ENCODE peak calls at places on chromosomes 6 and 20, in ten cellular contexts. M is esophagus squamous epithelium, B is fibroblast of lung, O is heart left ventricle, Z is mammary epithelial cell, W is body of pancreas, L is psoas muscle, C is A549, G is testis, A is tibial nerve. U is an unnamed sample.

GRCh38 chr20:25053207-25054132 is 4.5 kb downstream of the ACSS1 start:
- DNase-seq in O (no peak), A (peak; percentile 48), W (no peak), C (no peak), M (no peak), Z (no peak), B (peak; percentile 51), G (peak; percentile 78), L (peak; percentile 63), U (no peak)

GRCh38 chr20:16819483-16819882 is 71.3 kb downstream of the OTOR start:
- DNase-seq in C (no peak), O (no peak), B (no peak), A (no peak), G (no peak), Z (peak; percentile 3), L (no peak), W (no peak), M (no peak), U (no peak)

GRCh38 chr6:89826029-89826528 is 3.6 kb upstream of the CASP8AP2 start:
- DNase-seq in W (no peak), O (no peak), G (no peak), A (no peak), Z (no peak), L (no peak), M (no peak), C (no peak), B (peak; percentile 35), U (no peak)

GRCh38 chr20:3238616-3239025 is 369 bp downstream of the SLC4A11 start:
- DNase-seq in B (no peak), W (no peak), A (no peak), M (no peak), C (peak; percentile 59), G (peak; percentile 23), O (no peak), L (no peak), Z (peak; percentile 67), U (no peak)

GRCh38 chr20:47800619-47801018 is 15.3 kb upstream of the SULF2 start:
- DNase-seq in Z (no peak), C (no peak), A (no peak), L (no peak), G (no peak), W (no peak), O (no peak), M (no peak), B (no peak), U (no peak)

GRCh38 chr6:132888701-132889100 is 74.3 kb downstream of the RPS12 start:
- DNase-seq in O (no peak), Z (no peak), B (peak; percentile 58), C (no peak), M (no peak), L (no peak), W (no peak), A (no peak), G (no peak), U (no peak)

GRCh38 chr6:11482616-11483015 is 54.9 kb upstream of the TMEM170B start:
- DNase-seq in O (no peak), B (no peak), W (no peak), A (no peak), L (no peak), G (no peak), M (no peak), Z (no peak), C (no peak), U (no peak)

GRCh38 chr6:160070427-160070826 is 51.2 kb upstream of the SLC22A1 start:
- DNase-seq in B (no peak), A (no peak), M (no peak), C (no peak), O (no peak), Z (no peak), W (no peak), L (no peak), G (no peak), U (no peak)

GRCh38 chr6:56808871-56809359 is 146.0 kb upstream of the BEND6 start:
- DNase-seq in A (no peak), M (no peak), G (no peak), L (peak; percentile 20), O (no peak), B (no peak), C (peak; percentile 21), Z (peak; percentile 91), W (no peak), U (no peak)
- H3K4me1 ChIP-seq in A (peaks cover 15% of the 10 kb centered on the region), M (no peaks in the 10 kb centered on the region), G (no peaks in the 10 kb centered on the region), L (peaks cover 77% of the 10 kb centered on the region), O (peaks cover 42% of the 10 kb centered on the region), B (peaks cover 11% of the 10 kb centered on the region), C (peaks cover 75% of the 10 kb centered on the region), Z (peaks cover 18% of the 10 kb centered on the region), W (no peaks in the 10 kb centered on the region), U (peaks cover 24% of the 10 kb centered on the region)

GRCh38 chr6:46637933-46638332 is 14.7 kb downstream of the CYP39A1 start:
- DNase-seq in G (no peak), Z (no peak), A (no peak), L (no peak), M (no peak), C (no peak), O (no peak), B (no peak), W (no peak), U (no peak)

GRCh38 chr6:46638650-46639049 is 14.0 kb downstream of the CYP39A1 start:
- DNase-seq in Z (peak; percentile 82), G (no peak), C (no peak), W (no peak), L (no peak), M (no peak), B (no peak), O (no peak), A (no peak), U (no peak)

GRCh38 chr6:46632053-46632452 is 20.6 kb downstream of the CYP39A1 start:
- DNase-seq in B (no peak), W (no peak), L (no peak), G (no peak), A (no peak), Z (no peak), C (no peak), O (no peak), M (no peak), U (no peak)

GRCh38 chr6:46637145-46637544 is 15.5 kb downstream of the CYP39A1 start:
- DNase-seq in C (no peak), W (no peak), Z (peak; percentile 92), A (no peak), O (no peak), L (no peak), B (peak; percentile 94), M (no peak), G (no peak), U (no peak)

DNA sequence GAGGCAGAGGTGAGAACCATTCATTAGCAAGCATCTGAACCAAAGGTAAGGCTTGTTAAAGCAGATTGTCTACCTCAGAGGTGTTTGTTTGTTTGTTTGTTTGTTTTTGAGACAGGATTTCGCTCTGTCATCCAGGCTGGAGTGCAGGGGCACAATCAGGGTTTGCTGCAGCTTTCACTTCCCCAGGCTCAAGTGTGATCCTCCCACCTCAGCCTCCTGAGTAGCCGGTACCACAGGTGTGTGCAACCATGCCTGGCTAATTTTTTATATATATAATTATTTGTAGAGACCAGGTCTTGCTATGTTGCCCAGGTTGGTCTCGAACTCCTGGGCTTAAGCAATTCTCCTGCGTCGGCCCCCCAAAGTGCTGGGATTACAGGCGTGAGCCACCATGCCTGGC is 17.2 kb downstream of the CYP39A1 start:
- DNase-seq in B (no peak), Z (no peak), W (no peak), M (no peak), C (no peak), L (no peak), G (no peak), O (no peak), A (no peak), U (no peak)
- H3K4me1 ChIP-seq in B (no peaks in the 10 kb centered on the region), Z (peaks cover 24% of the 10 kb centered on the region), W (no peaks in the 10 kb centered on the region), M (peaks cover 5% of the 10 kb centered on the region), C (peaks cover 13% of the 10 kb centered on the region), L (no peaks in the 10 kb centered on the region), G (no peaks in the 10 kb centered on the region), O (no peaks in the 10 kb centered on the region), A (no peaks in the 10 kb centered on the region), U (peaks cover 18% of the 10 kb centered on the region)

DNA sequence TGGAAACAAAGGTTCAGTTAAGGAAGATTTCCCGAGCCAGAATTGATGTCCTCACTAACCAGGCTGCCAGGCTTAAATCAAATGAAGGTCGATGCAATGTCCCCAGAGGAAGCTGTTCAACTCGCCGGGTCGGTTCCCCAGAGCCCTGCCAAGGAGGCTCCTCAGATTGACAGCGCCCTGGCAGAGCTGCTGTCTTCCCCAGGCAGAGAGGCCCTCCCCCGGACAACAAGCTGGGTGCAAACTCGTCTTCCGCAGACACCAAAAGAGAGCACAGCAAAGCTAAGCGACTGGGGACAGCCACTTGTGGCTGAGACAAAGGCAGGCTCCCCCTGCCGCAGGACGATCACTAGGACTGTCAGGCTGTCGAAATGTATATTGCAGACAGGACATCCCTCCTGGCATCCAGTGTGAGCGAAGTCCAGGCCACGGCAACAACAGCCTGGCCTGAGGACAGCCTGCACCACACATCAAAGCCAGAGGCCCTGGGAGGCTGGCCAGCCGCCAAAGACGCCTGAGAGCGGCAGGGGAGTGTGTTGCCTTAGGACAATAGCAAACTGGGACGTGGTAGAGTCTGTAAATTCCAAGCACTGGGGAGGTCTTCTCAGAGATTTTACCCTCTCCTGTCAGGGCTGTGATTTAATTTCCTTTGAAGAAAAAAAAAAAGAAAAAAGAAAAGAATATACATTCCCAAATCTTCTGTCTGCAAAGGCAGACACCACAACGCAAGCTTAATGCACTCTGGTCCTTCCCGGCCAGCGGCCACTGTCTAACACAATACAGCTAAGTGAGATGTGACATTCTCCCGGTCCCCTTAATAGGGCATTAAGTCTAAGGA is 99.1 kb downstream of the HIVEP2 start:
- DNase-seq in G (peak; percentile 89), Z (peak; percentile 64), O (peak; percentile 96), L (peak; percentile 88), M (no peak), A (peak; percentile 50), C (no peak), W (peak; percentile 87), B (peak; percentile 74), U (no peak)
- H3K4me1 ChIP-seq in G (peaks cover 19% of the 10 kb centered on the region), Z (peaks cover 51% of the 10 kb centered on the region), O (peaks cover 86% of the 10 kb centered on the region), L (peaks cover 83% of the 10 kb centered on the region), M (peaks cover 82% of the 10 kb centered on the region), A (peaks cover 33% of the 10 kb centered on the region), C (peaks cover 54% of the 10 kb centered on the region), W (peaks cover 31% of the 10 kb centered on the region), B (peaks cover 29% of the 10 kb centered on the region), U (peaks cover 53% of the 10 kb centered on the region)

GRCh38 chr6:144350176-144350575 is 65.0 kb downstream of the UTRN start:
- DNase-seq in M (no peak), W (no peak), Z (no peak), L (no peak), A (no peak), O (no peak), B (no peak), G (no peak), C (no peak), U (no peak)

GRCh38 chr6:144349690-144350132 is 64.6 kb downstream of the UTRN start:
- DNase-seq in G (no peak), Z (peak; percentile 72), M (no peak), L (no peak), C (no peak), B (peak; percentile 42), A (no peak), O (no peak), W (no peak), U (no peak)

GRCh38 chr6:144347447-144347758 is 62.3 kb downstream of the UTRN start:
- DNase-seq in W (no peak), O (no peak), B (no peak), G (no peak), A (no peak), C (no peak), L (no peak), M (no peak), Z (no peak), U (no peak)

GRCh38 chr6:144346719-144347446 is 61.7 kb downstream of the UTRN start:
- DNase-seq in G (no peak), M (no peak), A (no peak), W (no peak), L (no peak), C (peak; percentile 49), Z (peak; percentile 71), B (peak; percentile 72), O (no peak), U (peak; percentile 34)

DNA sequence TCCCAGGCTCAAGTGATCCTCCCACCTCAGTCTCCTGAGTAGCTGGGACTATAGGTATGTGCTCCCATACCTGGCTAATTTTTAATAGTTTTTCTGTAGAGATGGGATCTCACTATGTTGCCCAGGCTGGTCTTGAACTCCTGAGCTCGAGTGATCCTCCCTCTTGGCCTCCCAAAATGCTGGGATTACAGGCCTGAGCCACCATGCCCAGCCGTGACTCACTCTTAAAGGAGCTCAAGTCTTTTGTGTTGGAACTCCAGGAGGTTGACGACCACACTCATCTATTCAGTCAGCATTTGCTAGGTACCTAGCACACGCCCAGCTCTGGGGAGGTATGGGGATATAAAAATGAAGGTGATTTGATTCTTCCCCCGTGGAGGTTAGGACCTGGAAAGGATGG is 62.8 kb downstream of the UTRN start:
- DNase-seq in G (no peak), B (no peak), O (no peak), A (no peak), M (no peak), Z (no peak), W (no peak), C (no peak), L (no peak), U (no peak)
- H3K4me1 ChIP-seq in G (peaks cover 7% of the 10 kb centered on the region), B (peaks cover 10% of the 10 kb centered on the region), O (peaks cover 79% of the 10 kb centered on the region), A (peaks cover 48% of the 10 kb centered on the region), M (peaks cover 99% of the 10 kb centered on the region), Z (peaks cover 41% of the 10 kb centered on the region), W (peaks cover 70% of the 10 kb centered on the region), C (peaks cover 54% of the 10 kb centered on the region), L (peaks cover 51% of the 10 kb centered on the region), U (peaks cover 55% of the 10 kb centered on the region)

U was measured in esophagus muscularis mucosa.